ENCODE peak calls at places on chromosomes 5 and 9, in ten cellular contexts. I is NCI-H1694 treated with DMSO at 0.1 percent for 48 hours, Y is NCI-H748 treated with DMSO at 0.1 percent for 48 hours, E is left lung, V is epithelial cell of prostate, K is HuH-7, G is GM20000, C is fibroblast of mammary gland, F is kidney epithelial cell, S is AG10803. B is an unnamed sample.

GRCh38 chr5:176391999-176392398 is 3.4 kb downstream of the HIGD2A start:
- DNase-seq in I (no peak), Y (no peak), E (no peak), V (no peak), K (no peak), G (no peak), C (no peak), F (no peak), S (no peak), B (no peak)

GRCh38 chr5:38783011-38783551 is 62.7 kb upstream of the OSMR start:
- DNase-seq in I (no peak), Y (peak), E (no peak), V (peak), K (peak), G (no peak), C (peak), F (peak), S (peak), B (no peak)

GRCh38 chr5:180619563-180619915 is 28.2 kb upstream of the SCGB3A1 start:
- DNase-seq in I (no peak), Y (no peak), E (no peak), V (no peak), K (no peak), G (no peak), C (no peak), F (no peak), S (no peak), B (no peak)

GRCh38 chr5:179836225-179837019 is 15.7 kb downstream of the SQSTM1 start:
- DNase-seq in I (no peak), Y (no peak), E (peak), V (no peak), K (no peak), G (peak), C (peak), F (no peak), S (no peak), B (peak)

GRCh38 chr9:89992326-89993208 is 387.8 kb downstream of the GADD45G start:
- DNase-seq in I (no peak), Y (no peak), E (no peak), V (no peak), K (no peak), G (no peak), C (no peak), F (no peak), S (no peak), B (no peak)

GRCh38 chr5:74865799-74866652 is at the start of gene FAM169A:
- DNase-seq in I (no peak), Y (no peak), E (no peak), V (no peak), K (peak), G (peak), C (peak), F (no peak), S (peak), B (peak)

GRCh38 chr5:68037541-68037940 is 178.0 kb upstream of the PIK3R1 start:
- DNase-seq in I (no peak), Y (no peak), E (no peak), V (no peak), K (no peak), G (no peak), C (peak), F (no peak), S (no peak), B (no peak)

GRCh38 chr5:133824661-133825254 is 143.7 kb downstream of the C5orf15 start:
- DNase-seq in I (no peak), Y (no peak), E (no peak), V (no peak), K (no peak), G (peak), C (no peak), F (no peak), S (no peak), B (no peak)

GRCh38 chr9:123568691-123569342 is 212.8 kb downstream of the CRB2 start:
- DNase-seq in I (no peak), Y (no peak), E (no peak), V (no peak), K (no peak), G (no peak), C (peak), F (no peak), S (peak), B (no peak)

GRCh38 chr9:98310752-98311392 is 55.4 kb upstream of the TBC1D2 start:
- DNase-seq in I (no peak), Y (no peak), E (no peak), V (no peak), K (no peak), G (no peak), C (peak), F (no peak), S (no peak), B (no peak)

GRCh38 chr5:149959406-149960236 is 937 bp upstream of the SLC26A2 start:
- DNase-seq in I (no peak), Y (peak), E (no peak), V (peak), K (peak), G (peak), C (peak), F (no peak), S (peak), B (peak)

GRCh38 chr9:86141843-86142242 is 42.5 kb upstream of the GOLM1 start:
- DNase-seq in I (no peak), Y (no peak), E (no peak), V (no peak), K (peak), G (no peak), C (no peak), F (no peak), S (no peak), B (no peak)

GRCh38 chr5:67880358-67880810 is 335.2 kb upstream of the PIK3R1 start:
- DNase-seq in I (no peak), Y (no peak), E (no peak), V (no peak), K (no peak), G (no peak), C (no peak), F (no peak), S (no peak), B (no peak)

GRCh38 chr9:90770339-90770738 is 31.3 kb upstream of the SYK start:
- DNase-seq in I (no peak), Y (no peak), E (no peak), V (no peak), K (no peak), G (peak), C (no peak), F (no peak), S (no peak), B (no peak)

GRCh38 chr5:10585120-10585915 is 21.4 kb downstream of the ANKRD33B start:
- DNase-seq in I (no peak), Y (no peak), E (no peak), V (no peak), K (no peak), G (no peak), C (no peak), F (no peak), S (no peak), B (no peak)

GRCh38 chr5:36285837-36286615 is 15.7 kb downstream of the RANBP3L start:
- DNase-seq in I (no peak), Y (no peak), E (no peak), V (no peak), K (no peak), G (no peak), C (no peak), F (no peak), S (no peak), B (no peak)

GRCh38 chr9:98707158-98708102 is 1.3 kb downstream of the GABBR2 start:
- DNase-seq in I (peak), Y (peak), E (no peak), V (no peak), K (peak), G (peak), C (peak), F (peak), S (peak), B (no peak)

GRCh38 chr5:100430268-100430900 is 104.8 kb upstream of the FAM174A start:
- DNase-seq in I (peak), Y (peak), E (peak), V (no peak), K (peak), G (peak), C (peak), F (no peak), S (peak), B (peak)

GRCh38 chr9:97794666-97795065 is 58.4 kb upstream of the FOXE1 start:
- DNase-seq in I (no peak), Y (no peak), E (no peak), V (no peak), K (no peak), G (no peak), C (no peak), F (no peak), S (no peak), B (no peak)

GRCh38 chr5:157502143-157502647 is 42.2 kb downstream of the NIPAL4 start:
- DNase-seq in I (no peak), Y (no peak), E (peak), V (no peak), K (no peak), G (peak), C (no peak), F (no peak), S (no peak), B (no peak)

GRCh38 chr5:167304834-167305469 is 986.5 kb upstream of the WWC1 start:
- DNase-seq in I (no peak), Y (no peak), E (no peak), V (no peak), K (no peak), G (no peak), C (no peak), F (no peak), S (no peak), B (no peak)

GRCh38 chr5:142978726-142979125 is 208.5 kb downstream of the ARHGAP26 start:
- DNase-seq in I (no peak), Y (no peak), E (no peak), V (no peak), K (no peak), G (no peak), C (no peak), F (no peak), S (no peak), B (no peak)

GRCh38 chr5:168307022-168307421 is 15.6 kb downstream of the WWC1 start:
- DNase-seq in I (no peak), Y (no peak), E (no peak), V (no peak), K (no peak), G (no peak), C (no peak), F (no peak), S (no peak), B (no peak)

GRCh38 chr9:87481890-87482855 is 15.5 kb upstream of the DAPK1 start:
- DNase-seq in I (no peak), Y (no peak), E (no peak), V (no peak), K (no peak), G (no peak), C (no peak), F (no peak), S (no peak), B (no peak)

GRCh38 chr5:144421411-144421810 is 250.7 kb downstream of the KCTD16 start:
- DNase-seq in I (no peak), Y (no peak), E (no peak), V (no peak), K (no peak), G (no peak), C (no peak), F (peak), S (peak), B (no peak)

GRCh38 chr5:139650689-139651501 is 2.7 kb downstream of the CXXC5 start:
- DNase-seq in I (no peak), Y (no peak), E (peak), V (no peak), K (peak), G (no peak), C (no peak), F (no peak), S (peak), B (no peak)

GRCh38 chr9:74499770-74500583 is 2.8 kb downstream of the RORB start:
- DNase-seq in I (no peak), Y (no peak), E (no peak), V (no peak), K (no peak), G (peak), C (peak), F (no peak), S (no peak), B (no peak)

B was measured in T-helper 9 cell.